ENCODE peak calls at places on chromosomes 7 and 10, in six cellular contexts. Q is SK-N-SH, B is HepG2, J is H1, R is GM12878, Y is K562. X is an unnamed sample.

GRCh38 chr7:101924171-101924570 is 106.7 kb downstream of the CUX1 start:
- DNase-seq in Y (no peak), Q (no peak), B (no peak), R (no peak), J (no peak), X (no peak)

GRCh38 chr10:4835494-4835918 is 9.5 kb downstream of the AKR1E2 start:
- DNase-seq in Y (no peak), R (no peak), J (no peak), B (no peak), Q (no peak), X (no peak)

GRCh38 chr10:100693815-100694214 is 51.6 kb upstream of the PAX2 start:
- DNase-seq in J (no peak), Y (no peak), B (no peak), R (no peak), Q (no peak), X (peak; percentile 51)

GRCh38 chr7:95330194-95331003 is 6.1 kb upstream of the PON1 start:
- DNase-seq in B (no peak), R (peak; percentile 33), J (no peak), Y (no peak), Q (no peak), X (no peak)

GRCh38 chr10:77355844-77356243 is 281.8 kb downstream of the KCNMA1 start:
- DNase-seq in Y (no peak), Q (no peak), B (no peak), J (no peak), R (no peak), X (no peak)

GRCh38 chr10:68871731-68872342 is 29.3 kb upstream of the DDX50 start:
- DNase-seq in R (no peak), J (no peak), B (peak; percentile 46), Y (no peak), Q (peak; percentile 62), X (no peak)

GRCh38 chr7:21365866-21366624 is 61.8 kb upstream of the SP4 start:
- DNase-seq in R (no peak), J (no peak), B (peak; percentile 77), Q (no peak), Y (no peak), X (no peak)

GRCh38 chr7:2843711-2844152 is 376 bp downstream of the GNA12 start:
- DNase-seq in Q (peak; percentile 74), Y (no peak), B (no peak), R (no peak), J (no peak), X (no peak)

GRCh38 chr7:157552295-157552993 is 215.6 kb downstream of the DNAJB6 start:
- DNase-seq in Y (no peak), R (no peak), J (no peak), B (no peak), Q (no peak), X (no peak)

GRCh38 chr7:84088669-84089278 is 105.8 kb downstream of the SEMA3A start:
- DNase-seq in J (no peak), Y (no peak), R (no peak), B (no peak), Q (no peak), X (no peak)

GRCh38 chr10:111954364-111954763 is 229.2 kb downstream of the GPAM start:
- DNase-seq in J (no peak), R (no peak), B (no peak), Q (peak; percentile 32), Y (no peak), X (no peak)

GRCh38 chr7:149713731-149714068 is 59.7 kb downstream of the ZNF467 start:
- DNase-seq in Q (no peak), B (no peak), J (no peak), R (no peak), Y (no peak), X (no peak)

GRCh38 chr7:17039372-17039771 is 157.6 kb upstream of the AGR3 start:
- DNase-seq in Q (no peak), J (no peak), R (no peak), B (no peak), Y (no peak), X (no peak)

GRCh38 chr10:62653254-62653653 is 151.3 kb upstream of the ADO start:
- DNase-seq in B (no peak), R (peak; percentile 97), J (no peak), Y (no peak), Q (no peak), X (no peak)

GRCh38 chr10:102358717-102359382 is 36.7 kb upstream of the NFKB2 start:
- DNase-seq in B (no peak), J (no peak), R (no peak), Y (no peak), Q (no peak), X (no peak)

GRCh38 chr10:70404036-70404905 is at the start of gene EIF4EBP2:
- DNase-seq in J (peak; percentile 93), B (peak; percentile 84), R (peak; percentile 89), Q (peak; percentile 96), Y (peak; percentile 95), X (peak; percentile 98)

GRCh38 chr10:70403483-70404035 is 386 bp upstream of the EIF4EBP2 start:
- DNase-seq in J (no peak), B (no peak), R (no peak), Q (no peak), Y (no peak), X (no peak)

GRCh38 chr10:70409772-70410171 is 5.8 kb downstream of the EIF4EBP2 start:
- DNase-seq in B (no peak), Y (no peak), R (no peak), Q (no peak), J (no peak), X (no peak)

GRCh38 chr10:70410608-70411007 is 6.7 kb downstream of the EIF4EBP2 start:
- DNase-seq in J (no peak), R (no peak), B (no peak), Q (no peak), Y (no peak), X (no peak)

DNA sequence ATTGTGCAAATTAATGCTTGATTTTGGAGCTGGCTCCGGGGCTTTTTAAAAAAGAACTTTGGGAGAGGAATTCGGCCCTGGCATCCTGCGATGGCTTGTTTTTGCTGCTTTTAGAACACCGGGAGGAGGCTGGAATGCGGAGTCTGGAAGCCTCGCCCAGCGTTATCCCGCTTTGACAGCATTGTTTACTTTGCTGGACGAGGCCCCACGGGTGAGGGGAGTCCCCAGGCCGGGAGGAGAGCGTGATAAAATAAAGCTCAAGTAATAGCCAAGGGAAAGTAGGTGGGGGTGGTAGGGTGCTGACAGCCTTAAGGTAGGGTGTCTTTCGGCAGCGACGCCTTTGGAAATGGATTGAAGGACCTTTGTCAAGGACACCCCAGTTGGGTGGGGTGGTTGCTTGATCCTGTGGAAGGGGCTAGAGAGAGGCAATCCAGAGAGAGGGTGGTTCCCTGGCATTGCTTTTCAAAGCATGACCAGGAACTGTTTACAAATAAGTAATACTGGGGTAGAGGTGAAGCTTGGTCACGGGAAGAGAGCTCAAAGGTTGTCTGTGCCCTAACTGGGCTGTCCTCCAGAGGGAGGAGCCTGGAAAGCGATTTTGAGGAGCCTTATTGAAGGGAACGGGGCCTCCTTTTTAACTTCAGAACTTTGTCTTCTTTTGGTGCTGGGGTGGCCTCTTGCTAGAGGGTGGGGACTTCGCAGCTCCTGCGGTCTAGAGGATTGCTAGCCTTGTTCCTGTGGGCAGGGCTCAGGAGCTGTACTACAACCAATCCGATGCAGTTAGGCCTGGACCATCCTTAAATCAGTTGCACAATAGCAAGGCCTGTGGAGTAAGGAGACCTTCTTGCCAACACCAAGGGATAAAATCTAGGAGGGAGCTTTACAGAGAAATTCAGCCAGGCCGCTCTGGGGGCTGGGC is 1.2 kb downstream of the EIF4EBP2 start:
- DNase-seq in B (peak; percentile 83), R (no peak), J (no peak), Y (peak; percentile 80), Q (peak; percentile 60), X (peak; percentile 90)
- TF ChIP-seq GABPA in B (no peak), R (no peak), J (no peak), Y (no peak), Q (no peak), X (no peak)

GRCh38 chr10:123148414-123149161 is 652 bp downstream of the HMX2 start:
- DNase-seq in Q (peak; percentile 54), R (no peak), B (no peak), J (no peak), Y (no peak), X (no peak)
- H3K4me3 ChIP-seq in Q (no peak overlapping the region), R (peak overlapping the region; percentile 70), B (peak overlapping the region; percentile 28), J (peak overlapping the region; percentile 34), Y (peak overlapping the region; percentile 19), X (peak overlapping the region; percentile 23)

DNA sequence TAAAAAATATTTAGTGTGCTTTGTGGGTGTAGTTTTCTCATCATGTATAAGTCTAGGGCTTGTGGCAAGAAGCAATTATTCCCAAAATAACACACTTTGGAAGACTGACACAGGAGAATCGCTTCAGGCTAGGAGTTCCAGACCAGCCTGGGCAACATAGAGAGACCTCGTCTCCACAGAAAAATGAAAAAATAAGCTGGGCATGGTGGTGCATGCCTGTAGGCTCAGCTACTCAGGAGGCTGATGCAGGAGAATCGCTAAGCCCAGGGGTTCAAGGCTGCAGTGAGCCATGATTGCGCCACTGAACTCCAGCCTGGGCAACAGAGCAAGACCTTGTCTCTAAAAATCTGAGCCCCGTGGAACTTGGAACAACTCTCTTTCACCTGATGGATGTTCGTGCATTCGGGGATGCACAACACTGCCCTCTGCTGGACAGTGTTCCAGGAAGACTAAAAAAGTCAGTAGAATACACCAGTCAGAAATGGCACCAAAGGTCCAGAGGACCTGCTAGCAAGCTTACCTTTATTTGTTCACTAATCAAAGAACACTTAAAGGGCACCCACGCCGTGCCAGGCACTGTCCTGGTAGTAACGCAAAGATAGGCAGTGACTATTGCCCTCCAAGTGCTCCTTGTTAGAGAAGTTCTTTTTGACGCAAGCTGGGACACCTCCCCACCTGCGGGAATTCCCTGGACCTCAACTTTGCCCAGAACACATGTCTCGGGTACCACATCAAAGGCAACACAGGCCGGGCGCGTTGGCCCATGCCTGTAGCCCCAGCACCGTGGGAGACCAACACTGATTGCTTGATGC is 81.9 kb upstream of the CALN1 start:
- DNase-seq in B (peak; percentile 35), Q (peak; percentile 65), J (peak; percentile 46), Y (peak; percentile 58), R (peak; percentile 38), X (peak; percentile 6)
- TF ChIP-seq GABPA in B (no peak), Q (no peak), J (no peak), Y (no peak), R (no peak), X (no peak)

GRCh38 chr7:81280531-81280930 is 361.7 kb upstream of the SEMA3C start:
- DNase-seq in J (no peak), Y (no peak), B (no peak), R (no peak), Q (no peak), X (no peak)

GRCh38 chr7:81285142-81285871 is 366.5 kb upstream of the SEMA3C start:
- DNase-seq in J (no peak), Q (no peak), Y (no peak), R (no peak), B (no peak), X (no peak)

DNA sequence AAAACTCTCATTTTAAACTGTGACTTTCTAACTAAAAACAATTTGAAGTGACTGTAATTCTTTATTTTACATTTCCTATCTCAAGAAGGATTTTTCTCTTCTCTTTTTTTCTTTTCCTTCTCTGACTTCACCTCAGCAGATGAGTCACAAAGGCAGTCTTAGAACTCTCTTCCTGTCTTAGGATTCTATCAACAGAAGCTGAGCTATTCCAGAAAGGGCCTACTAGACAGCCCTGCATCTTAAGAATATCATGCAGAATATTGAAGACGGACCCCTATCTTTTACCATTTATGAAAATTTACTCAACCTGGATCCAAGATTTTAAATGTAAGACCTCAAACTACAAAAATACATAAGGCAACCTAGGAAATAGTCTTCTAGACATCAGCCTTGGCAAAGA is 365.7 kb upstream of the SEMA3C start:
- DNase-seq in Q (no peak), B (no peak), R (no peak), Y (no peak), J (no peak), X (no peak)
- H3K4me3 ChIP-seq in Q (no peak overlapping the region), B (no peak overlapping the region), R (no peak overlapping the region), Y (no peak overlapping the region), J (no peak overlapping the region), X (no peak overlapping the region)